ENCODE peak calls at places on chromosomes 11 and 22, in five cellular contexts. L, X, N, Q and S are unnamed samples.

GRCh38 chr11:126113963-126114362 is 51.3 kb upstream of the CDON start:
- DNase-seq in L (no peak), X (no peak), N (no peak), Q (no peak), S (no peak)

GRCh38 chr11:117823294-117823940 is 1.1 kb downstream of the FXYD2 start:
- DNase-seq in L (no peak), X (peak), N (peak), Q (peak), S (no peak)

GRCh38 chr22:24583221-24583971 is 9.5 kb downstream of the LRRC75B start:
- DNase-seq in L (no peak), X (peak), N (peak), Q (no peak), S (peak)

GRCh38 chr11:75350743-75351540 is 519 bp downstream of the ARRB1 start:
- DNase-seq in L (no peak), X (no peak), N (peak), Q (peak), S (peak)

GRCh38 chr22:43827926-43828710 is 16.0 kb upstream of the EFCAB6 start:
- DNase-seq in L (no peak), X (no peak), N (no peak), Q (no peak), S (no peak)

GRCh38 chr11:74570266-74571061 is 21.9 kb upstream of the POLD3 start:
- DNase-seq in L (peak), X (no peak), N (peak), Q (no peak), S (peak)

GRCh38 chr11:43992138-43992537 is 49.7 kb downstream of the C11orf96 start:
- DNase-seq in L (no peak), X (no peak), N (no peak), Q (no peak), S (no peak)

GRCh38 chr22:24996420-24996952 is 44.0 kb downstream of the KIAA1671 start:
- DNase-seq in L (no peak), X (no peak), N (no peak), Q (no peak), S (peak)

GRCh38 chr22:36311386-36312085 is 58.6 kb downstream of the APOL1 start:
- DNase-seq in L (no peak), X (no peak), N (no peak), Q (no peak), S (no peak)

GRCh38 chr22:50329236-50329635 is 2.4 kb upstream of the DENND6B start:
- DNase-seq in L (no peak), X (no peak), N (no peak), Q (no peak), S (no peak)

GRCh38 chr11:10622108-10622507 is 53.6 kb upstream of the LYVE1 start:
- DNase-seq in L (no peak), X (no peak), N (no peak), Q (no peak), S (no peak)

GRCh38 chr11:61079416-61080150 is 22.7 kb upstream of the CD5 start:
- DNase-seq in L (no peak), X (no peak), N (no peak), Q (no peak), S (no peak)

GRCh38 chr11:116515666-116516184 is 257.1 kb downstream of the BUD13 start:
- DNase-seq in L (no peak), X (no peak), N (no peak), Q (no peak), S (no peak)

GRCh38 chr11:105046898-105047579 is 1.9 kb upstream of the CARD16 start:
- DNase-seq in L (peak), X (no peak), N (peak), Q (no peak), S (no peak)

GRCh38 chr22:31148953-31149627 is 8.8 kb upstream of the PLA2G3 start:
- DNase-seq in L (peak), X (no peak), N (peak), Q (no peak), S (peak)

GRCh38 chr11:125022551-125022950 is 40.6 kb upstream of the SLC37A2 start:
- DNase-seq in L (no peak), X (no peak), N (no peak), Q (no peak), S (no peak)

GRCh38 chr22:38981659-38982007 is 514 bp upstream of the APOBEC3B start:
- DNase-seq in L (no peak), X (peak), N (no peak), Q (no peak), S (no peak)

GRCh38 chr22:42177891-42178336 is 47.3 kb upstream of the CYP2D6 start:
- DNase-seq in L (no peak), X (no peak), N (peak), Q (no peak), S (no peak)

GRCh38 chr11:35344990-35345655 is 74.2 kb downstream of the SLC1A2 start:
- DNase-seq in L (no peak), X (no peak), N (no peak), Q (no peak), S (no peak)

GRCh38 chr11:65529475-65530156 is 4.7 kb downstream of the SCYL1 start:
- DNase-seq in L (no peak), X (no peak), N (no peak), Q (no peak), S (peak)

GRCh38 chr11:67649634-67650540 is 643 bp downstream of the ACY3 start:
- DNase-seq in L (no peak), X (peak), N (no peak), Q (no peak), S (no peak)

GRCh38 chr11:64298966-64299846 is 952 bp upstream of the CATSPERZ start:
- DNase-seq in L (no peak), X (no peak), N (no peak), Q (no peak), S (no peak)

GRCh38 chr22:46108564-46109473 is 41.5 kb upstream of the PPARA start:
- DNase-seq in L (no peak), X (no peak), N (peak), Q (no peak), S (peak)

GRCh38 chr11:1929621-1930447 is 10.3 kb downstream of the TNNT3 start:
- DNase-seq in L (no peak), X (peak), N (no peak), Q (no peak), S (no peak)

GRCh38 chr11:63567044-63567840 is 4.1 kb upstream of the PLAAT2 start:
- DNase-seq in L (peak), X (no peak), N (peak), Q (peak), S (no peak)

GRCh38 chr11:46315033-46315738 is 32.1 kb upstream of the DGKZ start:
- DNase-seq in L (peak), X (no peak), N (peak), Q (peak), S (peak)

GRCh38 chr11:30852091-30852490 is 265.9 kb upstream of the MPPED2 start:
- DNase-seq in L (no peak), X (no peak), N (no peak), Q (no peak), S (no peak)

GRCh38 chr11:76610871-76611475 is 59.6 kb downstream of the LRRC32 start:
- DNase-seq in L (no peak), X (no peak), N (no peak), Q (no peak), S (peak)